ENCODE peak calls at places on chromosomes 2 and 18, in nine cellular contexts. One of them, this sample, is unnamed.

GRCh38 chr2:170707821-170708795 is 7.0 kb upstream of the SP5 start:
- DNase-seq in GM12891: no peak
- DNase-seq in EL: no peak
- DNase-seq in HCT116: no peak
- DNase-seq in heart right ventricle: no peak
- DNase-seq in NB4: peak; percentile 77
- DNase-seq in stimulated activated CD4-positive, alpha-beta T cell treated with anti-CD3 and anti-CD28 coated beads, Interleukin-15, amount 100 ng/mL, for 1 hour: no peak
- DNase-seq in HL-60: peak; percentile 26
- DNase-seq in NCI-H446: no peak
- DNase-seq in this sample: no peak

GRCh38 chr2:128735296-128735960 is 416.8 kb upstream of the HS6ST1 start:
- DNase-seq in heart right ventricle: no peak
- DNase-seq in EL: no peak
- DNase-seq in NCI-H446: no peak
- DNase-seq in HCT116: no peak
- DNase-seq in stimulated activated CD4-positive, alpha-beta T cell treated with anti-CD3 and anti-CD28 coated beads, Interleukin-15, amount 100 ng/mL, for 1 hour: no peak
- DNase-seq in NB4: peak; percentile 71
- DNase-seq in GM12891: no peak
- DNase-seq in HL-60: no peak
- DNase-seq in this sample: no peak

GRCh38 chr18:23884712-23885375 is 129.7 kb upstream of the TTC39C start:
- DNase-seq in NCI-H446: no peak
- DNase-seq in EL: no peak
- DNase-seq in HCT116: no peak
- DNase-seq in stimulated activated CD4-positive, alpha-beta T cell treated with anti-CD3 and anti-CD28 coated beads, Interleukin-15, amount 100 ng/mL, for 1 hour: no peak
- DNase-seq in heart right ventricle: no peak
- DNase-seq in HL-60: no peak
- DNase-seq in GM12891: no peak
- DNase-seq in NB4: no peak
- DNase-seq in this sample: no peak

GRCh38 chr2:30789670-30790210 is 17.5 kb downstream of the CAPN13 start:
- DNase-seq in HCT116: no peak
- DNase-seq in heart right ventricle: no peak
- DNase-seq in GM12891: no peak
- DNase-seq in EL: no peak
- DNase-seq in NB4: no peak
- DNase-seq in HL-60: no peak
- DNase-seq in stimulated activated CD4-positive, alpha-beta T cell treated with anti-CD3 and anti-CD28 coated beads, Interleukin-15, amount 100 ng/mL, for 1 hour: no peak
- DNase-seq in NCI-H446: no peak
- DNase-seq in this sample: peak; percentile 28

GRCh38 chr2:196275646-196276352 is 104.4 kb upstream of the STK17B start:
- DNase-seq in stimulated activated CD4-positive, alpha-beta T cell treated with anti-CD3 and anti-CD28 coated beads, Interleukin-15, amount 100 ng/mL, for 1 hour: no peak
- DNase-seq in heart right ventricle: no peak
- DNase-seq in EL: peak; percentile 62
- DNase-seq in HCT116: no peak
- DNase-seq in GM12891: no peak
- DNase-seq in HL-60: no peak
- DNase-seq in NCI-H446: no peak
- DNase-seq in NB4: peak; percentile 85
- DNase-seq in this sample: no peak

GRCh38 chr18:79484661-79485621 is 89.2 kb downstream of the NFATC1 start:
- DNase-seq in HL-60: no peak
- DNase-seq in NCI-H446: no peak
- DNase-seq in heart right ventricle: no peak
- DNase-seq in GM12891: no peak
- DNase-seq in NB4: no peak
- DNase-seq in stimulated activated CD4-positive, alpha-beta T cell treated with anti-CD3 and anti-CD28 coated beads, Interleukin-15, amount 100 ng/mL, for 1 hour: no peak
- DNase-seq in EL: peak; percentile 93
- DNase-seq in HCT116: no peak
- DNase-seq in this sample: peak; percentile 89

GRCh38 chr2:226478121-226478809 is 321.4 kb downstream of the IRS1 start:
- DNase-seq in stimulated activated CD4-positive, alpha-beta T cell treated with anti-CD3 and anti-CD28 coated beads, Interleukin-15, amount 100 ng/mL, for 1 hour: no peak
- DNase-seq in heart right ventricle: peak; percentile 13
- DNase-seq in NCI-H446: no peak
- DNase-seq in EL: peak; percentile 98
- DNase-seq in HCT116: peak; percentile 82
- DNase-seq in HL-60: no peak
- DNase-seq in NB4: no peak
- DNase-seq in GM12891: no peak
- DNase-seq in this sample: no peak

GRCh38 chr2:50995610-50996009 is 36.3 kb downstream of the NRXN1 start:
- DNase-seq in heart right ventricle: no peak
- DNase-seq in EL: peak; percentile 0
- DNase-seq in NB4: no peak
- DNase-seq in NCI-H446: peak; percentile 58
- DNase-seq in HCT116: no peak
- DNase-seq in GM12891: no peak
- DNase-seq in HL-60: no peak
- DNase-seq in stimulated activated CD4-positive, alpha-beta T cell treated with anti-CD3 and anti-CD28 coated beads, Interleukin-15, amount 100 ng/mL, for 1 hour: no peak
- DNase-seq in this sample: no peak

GRCh38 chr2:50347355-50348044 is 684.4 kb downstream of the NRXN1 start:
- DNase-seq in stimulated activated CD4-positive, alpha-beta T cell treated with anti-CD3 and anti-CD28 coated beads, Interleukin-15, amount 100 ng/mL, for 1 hour: no peak
- DNase-seq in HCT116: no peak
- DNase-seq in NB4: no peak
- DNase-seq in HL-60: no peak
- DNase-seq in EL: no peak
- DNase-seq in GM12891: no peak
- DNase-seq in heart right ventricle: no peak
- DNase-seq in NCI-H446: no peak
- DNase-seq in this sample: no peak

GRCh38 chr2:579351-579886 is 97.8 kb downstream of the TMEM18 start:
- DNase-seq in HL-60: no peak
- DNase-seq in EL: no peak
- DNase-seq in heart right ventricle: no peak
- DNase-seq in GM12891: no peak
- DNase-seq in NB4: no peak
- DNase-seq in HCT116: no peak
- DNase-seq in stimulated activated CD4-positive, alpha-beta T cell treated with anti-CD3 and anti-CD28 coated beads, Interleukin-15, amount 100 ng/mL, for 1 hour: no peak
- DNase-seq in NCI-H446: no peak
- DNase-seq in this sample: no peak

GRCh38 chr2:28465148-28465885 is 30.5 kb upstream of the PLB1 start:
- DNase-seq in NCI-H446: no peak
- DNase-seq in GM12891: no peak
- DNase-seq in EL: no peak
- DNase-seq in NB4: no peak
- DNase-seq in heart right ventricle: no peak
- DNase-seq in stimulated activated CD4-positive, alpha-beta T cell treated with anti-CD3 and anti-CD28 coated beads, Interleukin-15, amount 100 ng/mL, for 1 hour: no peak
- DNase-seq in HCT116: no peak
- DNase-seq in HL-60: no peak
- DNase-seq in this sample: no peak

GRCh38 chr2:23940262-23940975 is at the start of gene UBXN2A:
- DNase-seq in EL: peak; percentile 83
- DNase-seq in HL-60: peak; percentile 60
- DNase-seq in NB4: peak; percentile 90
- DNase-seq in HCT116: peak; percentile 45
- DNase-seq in heart right ventricle: peak; percentile 71
- DNase-seq in NCI-H446: peak; percentile 47
- DNase-seq in GM12891: peak; percentile 79
- DNase-seq in stimulated activated CD4-positive, alpha-beta T cell treated with anti-CD3 and anti-CD28 coated beads, Interleukin-15, amount 100 ng/mL, for 1 hour: peak; percentile 64
- DNase-seq in this sample: peak; percentile 47

GRCh38 chr18:56001576-56001975 is 413.6 kb upstream of the TCF4 start:
- DNase-seq in GM12891: no peak
- DNase-seq in heart right ventricle: no peak
- DNase-seq in EL: no peak
- DNase-seq in NB4: peak; percentile 8
- DNase-seq in HL-60: no peak
- DNase-seq in HCT116: no peak
- DNase-seq in stimulated activated CD4-positive, alpha-beta T cell treated with anti-CD3 and anti-CD28 coated beads, Interleukin-15, amount 100 ng/mL, for 1 hour: no peak
- DNase-seq in NCI-H446: no peak
- DNase-seq in this sample: no peak

GRCh38 chr2:198045227-198045626 is 240.8 kb downstream of the PLCL1 start:
- DNase-seq in EL: no peak
- DNase-seq in NB4: no peak
- DNase-seq in heart right ventricle: no peak
- DNase-seq in HL-60: no peak
- DNase-seq in GM12891: no peak
- DNase-seq in HCT116: no peak
- DNase-seq in NCI-H446: no peak
- DNase-seq in stimulated activated CD4-positive, alpha-beta T cell treated with anti-CD3 and anti-CD28 coated beads, Interleukin-15, amount 100 ng/mL, for 1 hour: no peak
- DNase-seq in this sample: no peak

GRCh38 chr18:63320690-63321265 is 1.2 kb upstream of the BCL2 start:
- DNase-seq in NCI-H446: no peak
- DNase-seq in HCT116: no peak
- DNase-seq in heart right ventricle: peak; percentile 34
- DNase-seq in NB4: peak; percentile 72
- DNase-seq in GM12891: no peak
- DNase-seq in EL: peak; percentile 29
- DNase-seq in stimulated activated CD4-positive, alpha-beta T cell treated with anti-CD3 and anti-CD28 coated beads, Interleukin-15, amount 100 ng/mL, for 1 hour: peak; percentile 46
- DNase-seq in HL-60: peak; percentile 70
- DNase-seq in this sample: no peak

GRCh38 chr2:28720345-28720744 is 31.3 kb upstream of the PPP1CB start:
- DNase-seq in EL: no peak
- DNase-seq in stimulated activated CD4-positive, alpha-beta T cell treated with anti-CD3 and anti-CD28 coated beads, Interleukin-15, amount 100 ng/mL, for 1 hour: no peak
- DNase-seq in HCT116: no peak
- DNase-seq in HL-60: no peak
- DNase-seq in heart right ventricle: no peak
- DNase-seq in NB4: no peak
- DNase-seq in GM12891: no peak
- DNase-seq in NCI-H446: no peak
- DNase-seq in this sample: no peak

GRCh38 chr2:149767516-149767974 is 180.0 kb upstream of the MMADHC start:
- DNase-seq in HL-60: no peak
- DNase-seq in EL: peak; percentile 64
- DNase-seq in NB4: no peak
- DNase-seq in GM12891: no peak
- DNase-seq in HCT116: no peak
- DNase-seq in stimulated activated CD4-positive, alpha-beta T cell treated with anti-CD3 and anti-CD28 coated beads, Interleukin-15, amount 100 ng/mL, for 1 hour: no peak
- DNase-seq in NCI-H446: no peak
- DNase-seq in heart right ventricle: no peak
- DNase-seq in this sample: no peak

GRCh38 chr18:68604256-68604655 is 110.7 kb downstream of the TMX3 start:
- DNase-seq in GM12891: no peak
- DNase-seq in heart right ventricle: no peak
- DNase-seq in EL: no peak
- DNase-seq in HCT116: no peak
- DNase-seq in NB4: no peak
- DNase-seq in stimulated activated CD4-positive, alpha-beta T cell treated with anti-CD3 and anti-CD28 coated beads, Interleukin-15, amount 100 ng/mL, for 1 hour: no peak
- DNase-seq in HL-60: no peak
- DNase-seq in NCI-H446: no peak
- DNase-seq in this sample: no peak

GRCh38 chr2:33020883-33021282 is 74.1 kb downstream of the LTBP1 start:
- DNase-seq in EL: no peak
- DNase-seq in stimulated activated CD4-positive, alpha-beta T cell treated with anti-CD3 and anti-CD28 coated beads, Interleukin-15, amount 100 ng/mL, for 1 hour: no peak
- DNase-seq in NCI-H446: no peak
- DNase-seq in HL-60: no peak
- DNase-seq in heart right ventricle: no peak
- DNase-seq in HCT116: no peak
- DNase-seq in GM12891: no peak
- DNase-seq in NB4: no peak
- DNase-seq in this sample: no peak

GRCh38 chr18:75167759-75168211 is 41.2 kb downstream of the PTGR3 start:
- DNase-seq in heart right ventricle: no peak
- DNase-seq in EL: no peak
- DNase-seq in stimulated activated CD4-positive, alpha-beta T cell treated with anti-CD3 and anti-CD28 coated beads, Interleukin-15, amount 100 ng/mL, for 1 hour: no peak
- DNase-seq in NCI-H446: no peak
- DNase-seq in HCT116: no peak
- DNase-seq in NB4: no peak
- DNase-seq in HL-60: no peak
- DNase-seq in GM12891: no peak
- DNase-seq in this sample: peak; percentile 7

GRCh38 chr2:2028041-2028440 is 283.7 kb upstream of the PXDN start:
- DNase-seq in HL-60: no peak
- DNase-seq in GM12891: no peak
- DNase-seq in NB4: no peak
- DNase-seq in HCT116: no peak
- DNase-seq in stimulated activated CD4-positive, alpha-beta T cell treated with anti-CD3 and anti-CD28 coated beads, Interleukin-15, amount 100 ng/mL, for 1 hour: no peak
- DNase-seq in heart right ventricle: no peak
- DNase-seq in NCI-H446: no peak
- DNase-seq in EL: no peak
- DNase-seq in this sample: no peak

GRCh38 chr2:1153959-1154358 is 203.3 kb downstream of the SNTG2 start:
- DNase-seq in GM12891: no peak
- DNase-seq in HL-60: no peak
- DNase-seq in NB4: no peak
- DNase-seq in heart right ventricle: peak; percentile 70
- DNase-seq in EL: no peak
- DNase-seq in HCT116: no peak
- DNase-seq in NCI-H446: no peak
- DNase-seq in stimulated activated CD4-positive, alpha-beta T cell treated with anti-CD3 and anti-CD28 coated beads, Interleukin-15, amount 100 ng/mL, for 1 hour: no peak
- DNase-seq in this sample: peak; percentile 40

GRCh38 chr2:27903018-27903417 is 12.5 kb downstream of the BABAM2 start:
- DNase-seq in NCI-H446: no peak
- DNase-seq in HCT116: no peak
- DNase-seq in stimulated activated CD4-positive, alpha-beta T cell treated with anti-CD3 and anti-CD28 coated beads, Interleukin-15, amount 100 ng/mL, for 1 hour: no peak
- DNase-seq in NB4: no peak
- DNase-seq in HL-60: no peak
- DNase-seq in EL: no peak
- DNase-seq in heart right ventricle: no peak
- DNase-seq in GM12891: no peak
- DNase-seq in this sample: no peak

GRCh38 chr2:149224458-149224857 is 105.9 kb upstream of the LYPD6 start:
- DNase-seq in NCI-H446: no peak
- DNase-seq in EL: no peak
- DNase-seq in HCT116: no peak
- DNase-seq in GM12891: no peak
- DNase-seq in HL-60: no peak
- DNase-seq in stimulated activated CD4-positive, alpha-beta T cell treated with anti-CD3 and anti-CD28 coated beads, Interleukin-15, amount 100 ng/mL, for 1 hour: no peak
- DNase-seq in NB4: no peak
- DNase-seq in heart right ventricle: no peak
- DNase-seq in this sample: no peak

GRCh38 chr2:149040451-149040850 is 2.0 kb downstream of the LYPD6B start:
- DNase-seq in GM12891: no peak
- DNase-seq in NB4: peak; percentile 84
- DNase-seq in HCT116: peak; percentile 42
- DNase-seq in EL: peak; percentile 33
- DNase-seq in NCI-H446: no peak
- DNase-seq in stimulated activated CD4-positive, alpha-beta T cell treated with anti-CD3 and anti-CD28 coated beads, Interleukin-15, amount 100 ng/mL, for 1 hour: peak; percentile 13
- DNase-seq in HL-60: peak; percentile 66
- DNase-seq in heart right ventricle: no peak
- DNase-seq in this sample: peak; percentile 82

GRCh38 chr2:37324786-37325624 is at the start of gene PRKD3:
- DNase-seq in heart right ventricle: peak; percentile 43
- DNase-seq in HCT116: peak; percentile 18
- DNase-seq in HL-60: peak; percentile 43
- DNase-seq in NB4: peak; percentile 87
- DNase-seq in GM12891: peak; percentile 55
- DNase-seq in stimulated activated CD4-positive, alpha-beta T cell treated with anti-CD3 and anti-CD28 coated beads, Interleukin-15, amount 100 ng/mL, for 1 hour: peak; percentile 47
- DNase-seq in EL: peak; percentile 75
- DNase-seq in NCI-H446: peak; percentile 17
- DNase-seq in this sample: peak; percentile 56

GRCh38 chr2:130850788-130851623 is 14.3 kb downstream of the ARHGEF4 start:
- DNase-seq in GM12891: no peak
- DNase-seq in NB4: no peak
- DNase-seq in HCT116: no peak
- DNase-seq in heart right ventricle: no peak
- DNase-seq in HL-60: no peak
- DNase-seq in NCI-H446: no peak
- DNase-seq in EL: no peak
- DNase-seq in stimulated activated CD4-positive, alpha-beta T cell treated with anti-CD3 and anti-CD28 coated beads, Interleukin-15, amount 100 ng/mL, for 1 hour: no peak
- DNase-seq in this sample: no peak

GRCh38 chr18:36499938-36500337 is 202.4 kb downstream of the FHOD3 start:
- DNase-seq in stimulated activated CD4-positive, alpha-beta T cell treated with anti-CD3 and anti-CD28 coated beads, Interleukin-15, amount 100 ng/mL, for 1 hour: no peak
- DNase-seq in HL-60: peak; percentile 14
- DNase-seq in HCT116: no peak
- DNase-seq in heart right ventricle: no peak
- DNase-seq in NCI-H446: no peak
- DNase-seq in NB4: peak; percentile 80
- DNase-seq in EL: no peak
- DNase-seq in GM12891: peak; percentile 9
- DNase-seq in this sample: no peak

GRCh38 chr18:24212939-24213338 is 74.1 kb downstream of the CABYR start:
- DNase-seq in stimulated activated CD4-positive, alpha-beta T cell treated with anti-CD3 and anti-CD28 coated beads, Interleukin-15, amount 100 ng/mL, for 1 hour: no peak
- DNase-seq in HL-60: no peak
- DNase-seq in NB4: no peak
- DNase-seq in EL: peak; percentile 92
- DNase-seq in GM12891: no peak
- DNase-seq in HCT116: peak; percentile 94
- DNase-seq in heart right ventricle: no peak
- DNase-seq in NCI-H446: no peak
- DNase-seq in this sample: no peak

GRCh38 chr2:218861645-218862318 is 2.2 kb downstream of the WNT6 start:
- DNase-seq in GM12891: peak; percentile 0
- DNase-seq in NB4: peak; percentile 54
- DNase-seq in HL-60: no peak
- DNase-seq in EL: no peak
- DNase-seq in NCI-H446: no peak
- DNase-seq in HCT116: no peak
- DNase-seq in stimulated activated CD4-positive, alpha-beta T cell treated with anti-CD3 and anti-CD28 coated beads, Interleukin-15, amount 100 ng/mL, for 1 hour: no peak
- DNase-seq in heart right ventricle: no peak
- DNase-seq in this sample: no peak

GRCh38 chr2:179461367-179461886 is 196.8 kb upstream of the SESTD1 start:
- DNase-seq in EL: peak; percentile 9
- DNase-seq in HCT116: no peak
- DNase-seq in HL-60: no peak
- DNase-seq in NCI-H446: no peak
- DNase-seq in GM12891: no peak
- DNase-seq in NB4: no peak
- DNase-seq in heart right ventricle: no peak
- DNase-seq in stimulated activated CD4-positive, alpha-beta T cell treated with anti-CD3 and anti-CD28 coated beads, Interleukin-15, amount 100 ng/mL, for 1 hour: no peak
- DNase-seq in this sample: no peak

This sample was measured in lower leg skin.